ENCODE peak calls at places on chromosomes 13 and 19, in five cellular contexts. One of them, this sample, is unnamed.
A peak's percentile ranks its signal among the peaks of the same experiment; 100 is the strongest.

GRCh38 chr19:12937243-12938053 is 961 bp upstream of the CALR start:
- DNase-seq in CD4-positive, alpha-beta memory T cell: no peak
- DNase-seq in fibroblast of lung: no peak
- DNase-seq in mesendoderm: peak; percentile 90
- DNase-seq in SJSA1: peak; percentile 65
- DNase-seq in this sample: no peak

GRCh38 chr13:35961002-35961401 is 170.2 kb downstream of the DCLK1 start:
- DNase-seq in CD4-positive, alpha-beta memory T cell: no peak
- DNase-seq in fibroblast of lung: no peak
- DNase-seq in mesendoderm: no peak
- DNase-seq in SJSA1: no peak
- DNase-seq in this sample: no peak

GRCh38 chr13:40477623-40478608 is 188.5 kb downstream of the FOXO1 start:
- DNase-seq in CD4-positive, alpha-beta memory T cell: no peak
- DNase-seq in fibroblast of lung: peak; percentile 17
- DNase-seq in mesendoderm: peak; percentile 40
- DNase-seq in SJSA1: no peak
- DNase-seq in this sample: peak; percentile 61

GRCh38 chr13:82323101-82323500 is 1559.2 kb downstream of the SLITRK1 start:
- DNase-seq in CD4-positive, alpha-beta memory T cell: no peak
- DNase-seq in fibroblast of lung: no peak
- DNase-seq in mesendoderm: no peak
- DNase-seq in SJSA1: no peak
- DNase-seq in this sample: no peak

GRCh38 chr19:28542394-28543243 is 670.3 kb downstream of the UQCRFS1 start:
- DNase-seq in CD4-positive, alpha-beta memory T cell: no peak
- DNase-seq in fibroblast of lung: no peak
- DNase-seq in mesendoderm: no peak
- DNase-seq in SJSA1: no peak
- DNase-seq in this sample: no peak

GRCh38 chr13:106471957-106472543 is 63.4 kb downstream of the EFNB2 start:
- DNase-seq in CD4-positive, alpha-beta memory T cell: no peak
- DNase-seq in fibroblast of lung: peak; percentile 77
- DNase-seq in mesendoderm: peak; percentile 95
- DNase-seq in SJSA1: peak; percentile 93
- DNase-seq in this sample: peak; percentile 57

GRCh38 chr19:2255112-2255845 is 938 bp downstream of the JSRP1 start:
- DNase-seq in CD4-positive, alpha-beta memory T cell: no peak
- DNase-seq in fibroblast of lung: no peak
- DNase-seq in mesendoderm: no peak
- DNase-seq in SJSA1: no peak
- DNase-seq in this sample: no peak

GRCh38 chr13:110130431-110130830 is 176.5 kb downstream of the COL4A1 start:
- DNase-seq in CD4-positive, alpha-beta memory T cell: no peak
- DNase-seq in fibroblast of lung: no peak
- DNase-seq in mesendoderm: no peak
- DNase-seq in SJSA1: no peak
- DNase-seq in this sample: no peak

GRCh38 chr19:12788682-12789097 is 2.6 kb upstream of the JUNB start:
- DNase-seq in CD4-positive, alpha-beta memory T cell: peak; percentile 39
- DNase-seq in fibroblast of lung: peak; percentile 63
- DNase-seq in mesendoderm: peak; percentile 73
- DNase-seq in SJSA1: peak; percentile 80
- DNase-seq in this sample: peak; percentile 92

GRCh38 chr13:92804346-92804745 is 422.3 kb upstream of the GPC6 start:
- DNase-seq in CD4-positive, alpha-beta memory T cell: no peak
- DNase-seq in fibroblast of lung: peak; percentile 29
- DNase-seq in mesendoderm: no peak
- DNase-seq in SJSA1: no peak
- DNase-seq in this sample: no peak

GRCh38 chr13:37481005-37481857 is 117.3 kb downstream of the POSTN start:
- DNase-seq in CD4-positive, alpha-beta memory T cell: no peak
- DNase-seq in fibroblast of lung: peak; percentile 15
- DNase-seq in mesendoderm: no peak
- DNase-seq in SJSA1: no peak
- DNase-seq in this sample: no peak

GRCh38 chr13:29676535-29676934 is 81.0 kb upstream of the SLC7A1 start:
- DNase-seq in CD4-positive, alpha-beta memory T cell: no peak
- DNase-seq in fibroblast of lung: no peak
- DNase-seq in mesendoderm: peak; percentile 3
- DNase-seq in SJSA1: peak; percentile 48
- DNase-seq in this sample: no peak

DNA sequence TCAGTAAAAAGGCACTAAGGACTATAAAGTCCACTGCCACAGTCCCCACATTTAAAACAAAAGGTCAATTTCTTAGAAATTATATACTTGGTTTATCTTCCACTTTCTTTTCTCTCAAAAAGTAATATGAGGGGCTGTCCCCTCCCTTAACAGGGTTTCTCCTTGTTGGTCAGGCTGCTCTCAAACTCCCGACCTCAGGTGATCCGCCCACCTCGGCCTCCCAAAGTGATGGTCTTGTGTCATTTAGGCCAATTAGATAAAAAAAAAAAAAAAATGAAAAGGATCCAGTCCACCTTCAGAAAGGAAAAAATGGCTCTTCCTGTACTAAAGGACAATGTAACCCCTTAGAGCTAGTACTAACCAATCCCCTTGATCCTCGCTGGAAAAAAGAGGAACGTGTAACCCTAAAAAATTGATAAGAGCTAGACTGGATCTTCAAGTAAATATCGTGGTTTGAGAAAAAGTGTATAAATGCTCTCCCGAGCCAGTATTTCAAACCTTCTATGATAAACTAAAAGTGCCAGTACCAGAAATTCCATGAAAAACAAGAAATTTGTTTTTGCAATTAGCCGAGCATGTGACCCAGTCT is 9.0 kb upstream of the CD70 start:
- DNase-seq in CD4-positive, alpha-beta memory T cell: no peak
- DNase-seq in fibroblast of lung: no peak
- DNase-seq in mesendoderm: no peak
- DNase-seq in SJSA1: no peak
- DNase-seq in this sample: no peak
- H3K27ac ChIP-seq in CD4-positive, alpha-beta memory T cell: no peak overlapping the region
- H3K27ac ChIP-seq in fibroblast of lung: no peak overlapping the region
- H3K27ac ChIP-seq in mesendoderm: no peak overlapping the region
- H3K27ac ChIP-seq in SJSA1: no peak overlapping the region
- H3K27ac ChIP-seq in this sample: no peak overlapping the region

GRCh38 chr19:41323430-41324125 is 13.6 kb downstream of the CCDC97 start:
- DNase-seq in CD4-positive, alpha-beta memory T cell: no peak
- DNase-seq in fibroblast of lung: peak; percentile 97
- DNase-seq in mesendoderm: peak; percentile 90
- DNase-seq in SJSA1: peak; percentile 96
- DNase-seq in this sample: no peak
- H3K4me1 ChIP-seq in CD4-positive, alpha-beta memory T cell: peaks cover 34% of the 10 kb centered on the region
- H3K4me1 ChIP-seq in fibroblast of lung: peaks cover 63% of the 10 kb centered on the region
- H3K4me1 ChIP-seq in mesendoderm: peaks cover 39% of the 10 kb centered on the region
- H3K4me1 ChIP-seq in SJSA1: peaks cover 81% of the 10 kb centered on the region
- H3K4me1 ChIP-seq in this sample: peaks cover 69% of the 10 kb centered on the region

GRCh38 chr19:6862673-6863078 is 24.7 kb upstream of the ADGRE1 start:
- DNase-seq in CD4-positive, alpha-beta memory T cell: peak; percentile 90
- DNase-seq in fibroblast of lung: peak; percentile 76
- DNase-seq in mesendoderm: peak; percentile 92
- DNase-seq in SJSA1: peak; percentile 47
- DNase-seq in this sample: peak; percentile 75
- H3K4me3 ChIP-seq in CD4-positive, alpha-beta memory T cell: no peak overlapping the region
- H3K4me3 ChIP-seq in fibroblast of lung: no peak overlapping the region
- H3K4me3 ChIP-seq in mesendoderm: no peak overlapping the region
- H3K4me3 ChIP-seq in SJSA1: no peak overlapping the region
- H3K4me3 ChIP-seq in this sample: peak overlapping the region; percentile 37

GRCh38 chr13:48730971-48731658 is 77.4 kb downstream of the CYSLTR2 start:
- DNase-seq in CD4-positive, alpha-beta memory T cell: no peak
- DNase-seq in fibroblast of lung: peak; percentile 69
- DNase-seq in mesendoderm: peak; percentile 21
- DNase-seq in SJSA1: no peak
- DNase-seq in this sample: no peak

GRCh38 chr13:48728226-48728625 is 74.5 kb downstream of the CYSLTR2 start:
- DNase-seq in CD4-positive, alpha-beta memory T cell: no peak
- DNase-seq in fibroblast of lung: no peak
- DNase-seq in mesendoderm: no peak
- DNase-seq in SJSA1: no peak
- DNase-seq in this sample: no peak

GRCh38 chr13:48733739-48734329 is 80.1 kb downstream of the CYSLTR2 start:
- DNase-seq in CD4-positive, alpha-beta memory T cell: no peak
- DNase-seq in fibroblast of lung: no peak
- DNase-seq in mesendoderm: no peak
- DNase-seq in SJSA1: no peak
- DNase-seq in this sample: no peak

GRCh38 chr13:48728876-48729275 is 75.1 kb downstream of the CYSLTR2 start:
- DNase-seq in CD4-positive, alpha-beta memory T cell: no peak
- DNase-seq in fibroblast of lung: no peak
- DNase-seq in mesendoderm: no peak
- DNase-seq in SJSA1: no peak
- DNase-seq in this sample: no peak

GRCh38 chr13:48731957-48732569 is 78.3 kb downstream of the CYSLTR2 start:
- DNase-seq in CD4-positive, alpha-beta memory T cell: peak; percentile 38
- DNase-seq in fibroblast of lung: no peak
- DNase-seq in mesendoderm: peak; percentile 65
- DNase-seq in SJSA1: no peak
- DNase-seq in this sample: no peak
- H3K27ac ChIP-seq in CD4-positive, alpha-beta memory T cell: no peak overlapping the region
- H3K27ac ChIP-seq in fibroblast of lung: no peak overlapping the region
- H3K27ac ChIP-seq in mesendoderm: no peak overlapping the region
- H3K27ac ChIP-seq in SJSA1: no peak overlapping the region
- H3K27ac ChIP-seq in this sample: no peak overlapping the region

DNA sequence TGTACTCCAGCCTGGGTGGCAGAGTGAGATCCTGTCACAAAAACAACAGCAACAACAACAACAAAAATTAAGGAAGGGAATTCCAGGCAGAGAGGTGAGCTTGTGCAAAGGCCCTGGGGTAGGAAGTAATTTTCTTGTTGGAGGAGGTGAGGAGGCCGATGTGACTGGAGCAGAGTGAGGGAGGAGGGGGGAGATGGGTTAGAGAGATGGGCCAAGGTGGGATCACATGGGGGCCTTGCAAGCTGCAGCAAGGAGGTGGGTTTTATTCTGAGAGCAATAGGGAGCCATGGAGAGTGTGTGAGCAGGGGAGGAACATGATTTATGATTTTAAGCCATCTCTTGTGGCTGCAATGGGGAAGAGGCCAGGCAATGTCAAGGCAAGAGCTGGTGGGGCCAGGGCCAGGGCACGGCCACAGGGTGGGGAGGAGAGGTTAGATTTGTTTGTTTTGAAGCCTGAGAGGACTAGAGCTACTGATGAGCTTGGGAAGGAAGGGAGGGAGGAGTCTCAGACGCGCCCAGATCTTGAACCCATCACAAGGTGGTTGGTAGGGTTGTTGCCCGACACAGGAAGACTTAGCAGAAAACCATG is 12.5 kb upstream of the COMP start:
- DNase-seq in CD4-positive, alpha-beta memory T cell: no peak
- DNase-seq in fibroblast of lung: no peak
- DNase-seq in mesendoderm: no peak
- DNase-seq in SJSA1: no peak
- DNase-seq in this sample: no peak
- H3K4me1 ChIP-seq in CD4-positive, alpha-beta memory T cell: no peaks in the 10 kb centered on the region
- H3K4me1 ChIP-seq in fibroblast of lung: no peaks in the 10 kb centered on the region
- H3K4me1 ChIP-seq in mesendoderm: no peaks in the 10 kb centered on the region
- H3K4me1 ChIP-seq in SJSA1: no peaks in the 10 kb centered on the region
- H3K4me1 ChIP-seq in this sample: no peaks in the 10 kb centered on the region

DNA sequence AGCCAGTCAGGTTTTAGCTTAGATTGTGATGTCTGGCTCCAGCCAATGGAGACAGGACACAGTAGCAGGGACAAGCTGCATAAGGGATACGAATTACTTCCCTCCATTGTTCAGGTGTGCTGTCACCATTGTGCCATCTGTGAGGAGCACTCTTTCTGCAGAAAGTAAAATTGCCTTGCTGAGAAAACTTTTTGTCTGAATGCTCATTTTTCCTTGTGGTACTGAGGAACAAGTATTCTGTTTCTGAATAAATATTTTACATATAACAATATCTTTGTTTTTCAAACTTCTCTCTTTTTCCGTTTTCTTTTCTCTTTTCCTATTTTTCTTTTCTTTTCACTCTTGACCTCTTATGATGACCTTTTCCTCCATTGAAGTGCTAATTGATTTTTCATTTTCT is 10.2 kb downstream of the SLC10A2 start:
- DNase-seq in CD4-positive, alpha-beta memory T cell: no peak
- DNase-seq in fibroblast of lung: no peak
- DNase-seq in mesendoderm: no peak
- DNase-seq in SJSA1: no peak
- DNase-seq in this sample: no peak
- H3K4me3 ChIP-seq in CD4-positive, alpha-beta memory T cell: no peak overlapping the region
- H3K4me3 ChIP-seq in fibroblast of lung: no peak overlapping the region
- H3K4me3 ChIP-seq in mesendoderm: no peak overlapping the region
- H3K4me3 ChIP-seq in SJSA1: no peak overlapping the region
- H3K4me3 ChIP-seq in this sample: no peak overlapping the region